ENCODE peak calls at places on chromosome 5, in five cellular contexts. Z is ovary, M is IMR-90, O is endothelial cell of umbilical vein, D is GM12878. H is an unnamed sample. For H3K4me1, the result is how much of the 10 kb centered on the place peaks cover.

GRCh38 chr5:95942414-95942813 is 19.2 kb downstream of the ELL2 start:
- DNase-seq in Z (no peak), M (no peak), O (no peak), D (no peak), H (no peak)

GRCh38 chr5:58148366-58148765 is 311.5 kb downstream of the PLK2 start:
- DNase-seq in Z (no peak), M (no peak), O (no peak), D (no peak), H (no peak)

GRCh38 chr5:166276006-166276405 is 2015.4 kb upstream of the WWC1 start:
- DNase-seq in Z (no peak), M (no peak), O (no peak), D (no peak), H (no peak)

GRCh38 chr5:107546084-107546483 is 124.7 kb downstream of the EFNA5 start:
- DNase-seq in Z (no peak), M (no peak), O (no peak), D (no peak), H (no peak)

GRCh38 chr5:171422902-171423663 is 3.6 kb downstream of the FGF18 start:
- DNase-seq in Z (no peak), M (no peak), O (no peak), D (no peak), H (no peak)

GRCh38 chr5:137486707-137487106 is 12.4 kb downstream of the SPOCK1 start:
- DNase-seq in Z (no peak), M (peak), O (peak), D (no peak), H (peak)

GRCh38 chr5:14337603-14338002 is 194.5 kb downstream of the TRIO start:
- DNase-seq in Z (no peak), M (no peak), O (no peak), D (no peak), H (no peak)

GRCh38 chr5:112657804-112658203 is 79.9 kb upstream of the APC start:
- DNase-seq in Z (no peak), M (no peak), O (no peak), D (no peak), H (no peak)

GRCh38 chr5:166551384-166551783 is 1740.1 kb upstream of the WWC1 start:
- DNase-seq in Z (no peak), M (no peak), O (no peak), D (no peak), H (no peak)

GRCh38 chr5:173456751-173457171 is 128.5 kb upstream of the STC2 start:
- DNase-seq in Z (no peak), M (peak), O (peak), D (no peak), H (peak)

GRCh38 chr5:66769030-66769733 is 173.0 kb downstream of the MAST4 start:
- DNase-seq in Z (no peak), M (no peak), O (no peak), D (no peak), H (no peak)

GRCh38 chr5:56232538-56232937 is 592 bp downstream of the ANKRD55 start:
- DNase-seq in Z (no peak), M (no peak), O (no peak), D (no peak), H (no peak)

GRCh38 chr5:174522641-174523260 is 201.6 kb upstream of the MSX2 start:
- DNase-seq in Z (no peak), M (no peak), O (no peak), D (no peak), H (no peak)

GRCh38 chr5:172473427-172473826 is 19.1 kb upstream of the SH3PXD2B start:
- DNase-seq in Z (no peak), M (no peak), O (no peak), D (no peak), H (no peak)

GRCh38 chr5:139955053-139955605 is 88.0 kb downstream of the NRG2 start:
- DNase-seq in Z (no peak), M (no peak), O (no peak), D (no peak), H (no peak)

GRCh38 chr5:10914741-10915480 is 153.9 kb upstream of the DAP start:
- DNase-seq in Z (no peak), M (no peak), O (no peak), D (no peak), H (no peak)

GRCh38 chr5:146048994-146049703 is 56.2 kb downstream of the PLAC8L1 start:
- DNase-seq in Z (peak), M (peak), O (peak), D (no peak), H (peak)

GRCh38 chr5:4882186-4882585 is 257.9 kb upstream of the ADAMTS16 start:
- DNase-seq in Z (no peak), M (no peak), O (no peak), D (no peak), H (no peak)

GRCh38 chr5:173238312-173239232 is 3.6 kb upstream of the NKX2-5 start:
- DNase-seq in Z (no peak), M (no peak), O (no peak), D (no peak), H (no peak)

GRCh38 chr5:146877178-146877681 is 1.3 kb downstream of the PPP2R2B start:
- DNase-seq in Z (no peak), M (no peak), O (no peak), D (no peak), H (no peak)

GRCh38 chr5:171676286-171676944 is 109.2 kb upstream of the SMIM23 start:
- DNase-seq in Z (no peak), M (no peak), O (no peak), D (no peak), H (no peak)

GRCh38 chr5:66440202-66440680 is 156.0 kb upstream of the MAST4 start:
- DNase-seq in Z (peak), M (peak), O (peak), D (no peak), H (peak)

GRCh38 chr5:158513490-158514301 is 586.0 kb downstream of the EBF1 start:
- DNase-seq in Z (no peak), M (no peak), O (no peak), D (no peak), H (peak)

GRCh38 chr5:33439905-33440481 is 772 bp upstream of the TARS1 start:
- DNase-seq in Z (no peak), M (no peak), O (no peak), D (no peak), H (no peak)

GRCh38 chr5:55407059-55407684 is 99.4 kb downstream of the MTREX start:
- DNase-seq in Z (no peak), M (peak), O (peak), D (no peak), H (peak)

GRCh38 chr5:31408814-31409213 is 123.1 kb downstream of the DROSHA start:
- DNase-seq in Z (no peak), M (peak), O (no peak), D (no peak), H (peak)

GRCh38 chr5:179382486-179382885 is 37.2 kb upstream of the ADAMTS2 start:
- DNase-seq in Z (no peak), M (no peak), O (no peak), D (no peak), H (no peak)

GRCh38 chr5:6833406-6833805 is 120.2 kb downstream of the TENT4A start:
- DNase-seq in Z (no peak), M (no peak), O (no peak), D (no peak), H (no peak)

GRCh38 chr5:52928664-52929063 is 60.5 kb upstream of the ITGA2 start:
- DNase-seq in Z (no peak), M (no peak), O (no peak), D (no peak), H (no peak)

GRCh38 chr5:90613918-90614504 is 55.4 kb downstream of the ADGRV1 start:
- DNase-seq in Z (no peak), M (no peak), O (no peak), D (no peak), H (no peak)

GRCh38 chr5:57592236-57592635 is 109.6 kb upstream of the ACTBL2 start:
- DNase-seq in Z (no peak), M (peak), O (no peak), D (no peak), H (peak)

GRCh38 chr5:4028384-4028783 is 432.8 kb downstream of the IRX1 start:
- DNase-seq in Z (no peak), M (no peak), O (no peak), D (no peak), H (no peak)

GRCh38 chr5:140544986-140545385 is 2.5 kb upstream of the EIF4EBP3 start:
- DNase-seq in Z (no peak), M (no peak), O (no peak), D (no peak), H (no peak)

GRCh38 chr5:58106754-58107410 is 353.0 kb downstream of the PLK2 start:
- DNase-seq in Z (no peak), M (peak), O (peak), D (no peak), H (no peak)

GRCh38 chr5:160837749-160838593 is 14.0 kb downstream of the ATP10B start:
- DNase-seq in Z (no peak), M (no peak), O (no peak), D (no peak), H (peak)

GRCh38 chr5:160833806-160834205 is 18.2 kb downstream of the ATP10B start:
- DNase-seq in Z (no peak), M (no peak), O (no peak), D (no peak), H (peak)

GRCh38 chr5:160835818-160836528 is 16.0 kb downstream of the ATP10B start:
- DNase-seq in Z (no peak), M (no peak), O (no peak), D (no peak), H (no peak)

GRCh38 chr5:160837211-160837610 is 14.8 kb downstream of the ATP10B start:
- DNase-seq in Z (no peak), M (no peak), O (no peak), D (no peak), H (peak)

DNA sequence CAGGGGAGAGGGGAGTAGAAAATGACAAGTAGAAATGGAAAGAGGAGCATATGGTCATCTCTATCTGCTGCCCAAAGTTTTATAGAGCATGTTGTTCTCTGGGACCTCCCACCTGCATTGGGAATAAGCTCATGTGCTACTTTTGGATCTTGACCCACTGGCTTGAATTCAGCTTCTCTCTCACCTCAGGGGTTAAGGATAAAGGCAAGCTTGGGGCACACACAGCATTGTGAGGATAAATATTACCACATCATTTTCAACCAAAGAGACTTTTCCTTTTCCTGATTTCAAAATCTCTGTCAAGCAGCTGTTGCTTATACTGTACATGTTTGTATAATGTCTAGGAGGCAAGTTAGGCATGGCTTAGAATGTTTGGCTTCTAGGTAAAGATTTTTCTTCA is 16.6 kb downstream of the ATP10B start:
- DNase-seq in Z (no peak), M (no peak), O (no peak), D (no peak), H (peak)
- TF ChIP-seq CTCF in Z (no peak), M (no peak), O (no peak), D (no peak), H (no peak)

GRCh38 chr5:181191526-181192336 is 13.3 kb downstream of the TRIM7 start:
- DNase-seq in Z (peak), M (peak), O (peak), D (peak), H (peak)
- H3K27ac ChIP-seq in Z (peak), M (peak), O (peak), D (peak), H (peak)

GRCh38 chr5:78594946-78595921 is 53.3 kb downstream of the LHFPL2 start:
- DNase-seq in Z (peak), M (peak), O (peak), D (no peak), H (peak)
- H3K4me1 ChIP-seq in Z (under half), M (under half), O (half or more), D (under half), H (under half)

GRCh38 chr5:29701600-29701999 is 1491.9 kb upstream of the CDH6 start:
- DNase-seq in Z (no peak), M (no peak), O (no peak), D (no peak), H (no peak)

GRCh38 chr5:29702875-29703274 is 1490.6 kb upstream of the CDH6 start:
- DNase-seq in Z (no peak), M (no peak), O (no peak), D (no peak), H (no peak)

GRCh38 chr5:29697786-29698414 is 1495.6 kb upstream of the CDH6 start:
- DNase-seq in Z (no peak), M (no peak), O (no peak), D (no peak), H (no peak)
- TF ChIP-seq CTCF in Z (no peak), M (no peak), O (no peak), D (peak), H (no peak)

GRCh38 chr5:157248771-157249475 is 17.0 kb upstream of the CYFIP2 start:
- DNase-seq in Z (no peak), M (no peak), O (no peak), D (no peak), H (no peak)
- H3K27ac ChIP-seq in Z (no peak), M (no peak), O (no peak), D (no peak), H (no peak)

GRCh38 chr5:156675402-156675801 is 174.7 kb upstream of the PPP1R2B start:
- DNase-seq in Z (no peak), M (peak), O (no peak), D (no peak), H (no peak)
- H3K4me1 ChIP-seq in Z (under half), M (under half), O (under half), D (under half), H (under half)

DNA sequence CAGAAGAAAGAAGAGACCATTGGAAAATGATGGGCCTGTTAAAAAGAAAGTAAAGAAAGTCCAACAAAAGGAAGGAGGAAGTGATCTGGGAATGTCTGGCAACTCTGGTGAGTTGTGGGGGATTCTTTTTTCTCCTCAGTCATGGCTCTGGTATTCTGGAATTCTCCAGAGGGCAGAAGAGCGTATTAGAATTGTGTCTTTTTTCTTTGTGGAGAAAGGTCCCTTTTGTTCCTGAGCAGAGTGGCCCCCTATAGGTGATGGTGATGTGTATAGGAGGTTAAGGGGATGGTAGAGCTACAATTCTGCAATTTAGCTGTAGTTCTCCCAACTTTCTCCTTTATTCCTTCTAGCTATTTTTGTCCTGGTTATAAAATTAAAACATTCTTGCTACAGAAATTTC is 1.6 kb upstream of the DHFR start:
- DNase-seq in Z (no peak), M (peak), O (no peak), D (no peak), H (no peak)
- TF ChIP-seq CTCF in Z (no peak), M (no peak), O (no peak), D (peak), H (no peak)

GRCh38 chr5:92554447-92555085 is 1026.5 kb downstream of the NR2F1-AS1 start:
- DNase-seq in Z (no peak), M (no peak), O (no peak), D (no peak), H (no peak)
- H3K27ac ChIP-seq in Z (no peak), M (no peak), O (no peak), D (no peak), H (no peak)

GRCh38 chr5:150500905-150501304 is 7.0 kb upstream of the NDST1 start:
- DNase-seq in Z (no peak), M (no peak), O (no peak), D (no peak), H (no peak)

GRCh38 chr5:150498971-150499370 is 9.0 kb upstream of the NDST1 start:
- DNase-seq in Z (no peak), M (no peak), O (no peak), D (no peak), H (no peak)

GRCh38 chr5:150499437-150499956 is 8.4 kb upstream of the NDST1 start:
- DNase-seq in Z (no peak), M (no peak), O (no peak), D (no peak), H (no peak)

GRCh38 chr5:150502106-150502505 is 5.8 kb upstream of the NDST1 start:
- DNase-seq in Z (no peak), M (peak), O (no peak), D (no peak), H (peak)

GRCh38 chr5:150500328-150500841 is 7.5 kb upstream of the NDST1 start:
- DNase-seq in Z (no peak), M (no peak), O (no peak), D (no peak), H (no peak)
- H3K4me1 ChIP-seq in Z (half or more), M (half or more), O (under half), D (under half), H (half or more)

H was measured in fibroblast of lung.